ENCODE peak calls at places on chromosomes 12 and 14, in seven cellular contexts. One of them, this sample, is unnamed.

GRCh38 chr12:104010800-104011199 is 39.2 kb downstream of the GLT8D2 start:
- DNase-seq in GM12878: no peak
- DNase-seq in H1: no peak
- DNase-seq in NT2/D1: no peak
- DNase-seq in HepG2: no peak
- DNase-seq in HCT116: no peak
- DNase-seq in K562: no peak
- DNase-seq in this sample: no peak

GRCh38 chr12:130253866-130254265 is 83.8 kb upstream of the PIWIL1 start:
- DNase-seq in HepG2: no peak
- DNase-seq in NT2/D1: no peak
- DNase-seq in H1: no peak
- DNase-seq in HCT116: no peak
- DNase-seq in GM12878: no peak
- DNase-seq in K562: no peak
- DNase-seq in this sample: no peak

GRCh38 chr14:22602853-22603252 is 4.8 kb downstream of the ABHD4 start:
- DNase-seq in HepG2: no peak
- DNase-seq in K562: no peak
- DNase-seq in GM12878: no peak
- DNase-seq in NT2/D1: no peak
- DNase-seq in HCT116: no peak
- DNase-seq in H1: no peak
- DNase-seq in this sample: no peak

GRCh38 chr12:79648872-79649271 is 41.9 kb downstream of the PAWR start:
- DNase-seq in H1: no peak
- DNase-seq in NT2/D1: no peak
- DNase-seq in HCT116: no peak
- DNase-seq in K562: no peak
- DNase-seq in GM12878: no peak
- DNase-seq in HepG2: no peak
- DNase-seq in this sample: no peak

GRCh38 chr14:59292028-59292427 is 103.6 kb downstream of the DAAM1 start:
- DNase-seq in HCT116: no peak
- DNase-seq in HepG2: no peak
- DNase-seq in NT2/D1: no peak
- DNase-seq in K562: no peak
- DNase-seq in GM12878: no peak
- DNase-seq in H1: no peak
- DNase-seq in this sample: no peak

GRCh38 chr12:47946413-47947107 is 16.8 kb upstream of the TMEM106C start:
- DNase-seq in GM12878: no peak
- DNase-seq in K562: no peak
- DNase-seq in H1: no peak
- DNase-seq in HepG2: no peak
- DNase-seq in NT2/D1: no peak
- DNase-seq in HCT116: no peak
- DNase-seq in this sample: peak; percentile 34

GRCh38 chr14:62428429-62429203 is 616.6 kb downstream of the KCNH5 start:
- DNase-seq in H1: no peak
- DNase-seq in K562: no peak
- DNase-seq in HepG2: no peak
- DNase-seq in GM12878: no peak
- DNase-seq in HCT116: no peak
- DNase-seq in NT2/D1: no peak
- DNase-seq in this sample: no peak

GRCh38 chr12:92226961-92227360 is 81.3 kb upstream of the BTG1 start:
- DNase-seq in GM12878: no peak
- DNase-seq in NT2/D1: no peak
- DNase-seq in K562: peak; percentile 44
- DNase-seq in H1: no peak
- DNase-seq in HCT116: no peak
- DNase-seq in HepG2: no peak
- DNase-seq in this sample: no peak

GRCh38 chr12:88579572-88579940 is 715 bp downstream of the KITLG start:
- DNase-seq in H1: no peak
- DNase-seq in HepG2: no peak
- DNase-seq in HCT116: no peak
- DNase-seq in K562: no peak
- DNase-seq in GM12878: no peak
- DNase-seq in NT2/D1: no peak
- DNase-seq in this sample: peak; percentile 66

GRCh38 chr12:26097046-26097878 is 27.6 kb downstream of the BHLHE41 start:
- DNase-seq in H1: no peak
- DNase-seq in NT2/D1: peak; percentile 93
- DNase-seq in GM12878: no peak
- DNase-seq in HepG2: peak; percentile 49
- DNase-seq in K562: peak; percentile 69
- DNase-seq in HCT116: peak; percentile 53
- DNase-seq in this sample: peak; percentile 75

GRCh38 chr12:57638096-57638495 is 5.1 kb upstream of the B4GALNT1 start:
- DNase-seq in NT2/D1: no peak
- DNase-seq in GM12878: no peak
- DNase-seq in HepG2: no peak
- DNase-seq in K562: no peak
- DNase-seq in H1: no peak
- DNase-seq in HCT116: no peak
- DNase-seq in this sample: no peak

GRCh38 chr12:56581418-56582145 is 48.5 kb downstream of the BAZ2A start:
- DNase-seq in GM12878: peak; percentile 35
- DNase-seq in HCT116: no peak
- DNase-seq in HepG2: peak; percentile 54
- DNase-seq in NT2/D1: no peak
- DNase-seq in H1: no peak
- DNase-seq in K562: peak; percentile 67
- DNase-seq in this sample: no peak
- TF ChIP-seq YY1 in GM12878: no peak
- TF ChIP-seq YY1 in HCT116: no peak
- TF ChIP-seq YY1 in HepG2: no peak
- TF ChIP-seq YY1 in NT2/D1: no peak
- TF ChIP-seq YY1 in H1: no peak
- TF ChIP-seq YY1 in K562: no peak
- TF ChIP-seq YY1 in this sample: no peak

DNA sequence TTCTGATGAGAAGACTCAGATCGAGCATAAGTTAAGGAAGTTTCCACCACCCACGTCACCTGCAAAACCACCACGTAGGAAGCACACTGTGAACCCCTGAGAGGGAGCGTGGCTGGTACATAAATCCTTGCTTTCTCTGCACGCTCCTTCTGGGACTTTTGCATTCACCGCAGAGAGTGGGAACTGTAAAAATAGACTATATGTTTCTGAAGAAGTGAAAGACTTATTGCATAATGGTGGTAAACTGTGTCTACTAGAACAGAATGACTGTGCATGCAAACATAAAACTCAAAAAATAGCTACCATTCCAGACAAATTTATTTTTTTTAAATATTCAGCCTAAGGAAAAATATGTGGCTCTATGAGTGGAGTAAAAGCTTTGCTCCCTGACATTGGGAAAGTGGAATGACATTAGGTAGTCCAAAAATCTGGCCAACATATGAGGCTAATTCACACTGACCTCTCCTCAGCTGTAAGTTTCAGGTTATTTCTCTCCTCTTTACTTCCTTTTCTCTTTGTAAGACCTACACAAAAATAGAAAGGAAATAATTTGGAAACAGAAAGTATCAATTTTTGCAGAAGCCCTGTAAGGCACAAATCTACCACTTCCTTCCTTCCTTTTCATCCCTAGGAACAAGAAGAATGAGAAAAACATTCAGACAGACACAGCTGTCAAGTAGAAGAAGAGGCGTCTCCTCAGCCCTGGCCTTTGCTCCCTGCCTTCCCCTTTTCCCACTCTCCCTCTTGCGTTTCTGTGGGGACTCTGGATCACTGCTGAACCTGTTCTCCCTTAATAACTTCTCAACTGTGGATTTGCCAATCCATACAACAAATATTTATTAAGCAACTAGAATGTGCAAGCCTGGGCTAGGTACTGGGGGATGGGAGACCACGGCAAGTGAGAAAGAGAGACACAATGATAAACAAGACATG is 264.3 kb upstream of the FOXN3 start:
- DNase-seq in H1: no peak
- DNase-seq in GM12878: peak; percentile 73
- DNase-seq in K562: no peak
- DNase-seq in HCT116: no peak
- DNase-seq in NT2/D1: no peak
- DNase-seq in HepG2: no peak
- DNase-seq in this sample: no peak
- TF ChIP-seq YY1 in H1: no peak
- TF ChIP-seq YY1 in GM12878: no peak
- TF ChIP-seq YY1 in K562: no peak
- TF ChIP-seq YY1 in HCT116: no peak
- TF ChIP-seq YY1 in NT2/D1: no peak
- TF ChIP-seq YY1 in HepG2: no peak
- TF ChIP-seq YY1 in this sample: no peak

DNA sequence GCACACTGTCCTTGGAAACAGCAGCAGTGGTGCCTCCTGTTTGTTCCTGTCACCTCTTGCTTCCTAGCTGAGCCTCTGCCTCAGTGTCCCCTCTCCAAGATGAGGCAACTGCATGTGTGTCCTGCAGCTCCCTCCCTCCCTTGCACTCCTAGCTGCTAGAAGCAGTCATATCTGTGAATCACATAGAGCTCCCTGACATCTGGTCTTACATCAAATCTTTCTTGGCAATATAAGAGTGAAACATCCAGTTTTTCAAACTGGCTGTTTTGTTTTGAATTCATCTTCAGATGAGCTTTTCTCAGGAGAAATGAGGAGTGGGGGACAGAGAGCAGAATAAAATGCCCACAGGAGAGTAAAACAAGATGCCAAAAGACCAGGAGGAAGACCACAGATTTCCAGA is 103.7 kb downstream of the VCPKMT start:
- DNase-seq in NT2/D1: no peak
- DNase-seq in GM12878: no peak
- DNase-seq in K562: no peak
- DNase-seq in HCT116: no peak
- DNase-seq in H1: no peak
- DNase-seq in HepG2: no peak
- DNase-seq in this sample: no peak
- TF ChIP-seq YY1 in NT2/D1: no peak
- TF ChIP-seq YY1 in GM12878: no peak
- TF ChIP-seq YY1 in K562: no peak
- TF ChIP-seq YY1 in HCT116: no peak
- TF ChIP-seq YY1 in H1: no peak
- TF ChIP-seq YY1 in HepG2: no peak
- TF ChIP-seq YY1 in this sample: no peak

GRCh38 chr12:117171499-117172162 is 18.6 kb downstream of the FBXO21 start:
- DNase-seq in HepG2: no peak
- DNase-seq in K562: no peak
- DNase-seq in H1: no peak
- DNase-seq in GM12878: no peak
- DNase-seq in NT2/D1: no peak
- DNase-seq in HCT116: no peak
- DNase-seq in this sample: no peak
- TF ChIP-seq YY1 in HepG2: no peak
- TF ChIP-seq YY1 in K562: no peak
- TF ChIP-seq YY1 in H1: no peak
- TF ChIP-seq YY1 in GM12878: no peak
- TF ChIP-seq YY1 in NT2/D1: no peak
- TF ChIP-seq YY1 in HCT116: no peak
- TF ChIP-seq YY1 in this sample: no peak

GRCh38 chr12:108000111-108000510 is 129.0 kb upstream of the WSCD2 start:
- DNase-seq in K562: no peak
- DNase-seq in HCT116: no peak
- DNase-seq in GM12878: no peak
- DNase-seq in HepG2: no peak
- DNase-seq in NT2/D1: no peak
- DNase-seq in H1: no peak
- DNase-seq in this sample: no peak
- TF ChIP-seq YY1 in K562: no peak
- TF ChIP-seq YY1 in HCT116: no peak
- TF ChIP-seq YY1 in GM12878: no peak
- TF ChIP-seq YY1 in HepG2: no peak
- TF ChIP-seq YY1 in NT2/D1: no peak
- TF ChIP-seq YY1 in H1: no peak
- TF ChIP-seq YY1 in this sample: no peak

GRCh38 chr12:4607056-4607455 is 41.8 kb downstream of the AKAP3 start:
- DNase-seq in GM12878: no peak
- DNase-seq in NT2/D1: no peak
- DNase-seq in K562: peak; percentile 5
- DNase-seq in H1: no peak
- DNase-seq in HepG2: no peak
- DNase-seq in HCT116: no peak
- DNase-seq in this sample: peak; percentile 60
- TF ChIP-seq YY1 in GM12878: no peak
- TF ChIP-seq YY1 in NT2/D1: no peak
- TF ChIP-seq YY1 in K562: no peak
- TF ChIP-seq YY1 in H1: no peak
- TF ChIP-seq YY1 in HepG2: no peak
- TF ChIP-seq YY1 in HCT116: no peak
- TF ChIP-seq YY1 in this sample: no peak

DNA sequence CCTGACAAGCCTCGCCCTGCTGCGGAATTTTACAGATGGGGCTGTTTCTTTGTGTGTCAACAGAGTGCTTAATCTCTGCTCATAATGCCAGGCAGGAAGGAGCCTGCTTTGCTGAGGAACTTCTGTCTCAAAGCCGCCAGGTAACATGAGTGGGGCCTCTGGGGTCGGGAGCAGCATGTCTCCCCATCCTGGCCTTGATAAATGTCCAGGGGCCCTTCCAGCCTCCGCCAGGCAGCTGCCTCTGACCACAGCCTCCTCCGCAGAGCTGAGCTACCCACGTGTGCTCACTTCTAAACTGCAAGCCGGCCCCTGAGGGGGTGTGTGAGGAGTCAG is 115.9 kb upstream of the NCOR2 start:
- DNase-seq in HepG2: peak; percentile 57
- DNase-seq in GM12878: no peak
- DNase-seq in NT2/D1: peak; percentile 72
- DNase-seq in K562: no peak
- DNase-seq in HCT116: no peak
- DNase-seq in H1: no peak
- DNase-seq in this sample: no peak
- TF ChIP-seq YY1 in HepG2: no peak
- TF ChIP-seq YY1 in GM12878: no peak
- TF ChIP-seq YY1 in NT2/D1: no peak
- TF ChIP-seq YY1 in K562: no peak
- TF ChIP-seq YY1 in HCT116: no peak
- TF ChIP-seq YY1 in H1: no peak
- TF ChIP-seq YY1 in this sample: no peak